ENCODE peak calls at places on chromosomes 11 and 22, in six cellular contexts. One of them, this sample, is unnamed.

GRCh38 chr11:100830295-100830694 is 143.2 kb downstream of the ARHGAP42 start:
- DNase-seq in HFFc6: no peak
- DNase-seq in stimulated activated CD8-positive, alpha-beta memory T cell treated with anti-CD3 and anti-CD28 coated beads, Interleukin-2, amount 100 ng/mL, for 1 hour: no peak
- DNase-seq in astrocyte: peak
- DNase-seq in cardiac fibroblast: no peak
- DNase-seq in type B pancreatic cell: no peak
- DNase-seq in this sample: no peak

GRCh38 chr22:41561788-41562187 is 978 bp downstream of the CSDC2 start:
- DNase-seq in type B pancreatic cell: no peak
- DNase-seq in HFFc6: no peak
- DNase-seq in stimulated activated CD8-positive, alpha-beta memory T cell treated with anti-CD3 and anti-CD28 coated beads, Interleukin-2, amount 100 ng/mL, for 1 hour: no peak
- DNase-seq in cardiac fibroblast: no peak
- DNase-seq in astrocyte: no peak
- DNase-seq in this sample: no peak

GRCh38 chr22:35664955-35665577 is 16.8 kb downstream of the APOL6 start:
- DNase-seq in HFFc6: no peak
- DNase-seq in cardiac fibroblast: no peak
- DNase-seq in type B pancreatic cell: no peak
- DNase-seq in astrocyte: no peak
- DNase-seq in stimulated activated CD8-positive, alpha-beta memory T cell treated with anti-CD3 and anti-CD28 coated beads, Interleukin-2, amount 100 ng/mL, for 1 hour: no peak
- DNase-seq in this sample: no peak

GRCh38 chr11:10592331-10592730 is 23.9 kb upstream of the LYVE1 start:
- DNase-seq in astrocyte: peak
- DNase-seq in stimulated activated CD8-positive, alpha-beta memory T cell treated with anti-CD3 and anti-CD28 coated beads, Interleukin-2, amount 100 ng/mL, for 1 hour: no peak
- DNase-seq in HFFc6: peak
- DNase-seq in type B pancreatic cell: no peak
- DNase-seq in cardiac fibroblast: peak
- DNase-seq in this sample: peak

GRCh38 chr11:86116386-86116726 is 47.5 kb upstream of the PICALM start:
- DNase-seq in type B pancreatic cell: no peak
- DNase-seq in HFFc6: peak
- DNase-seq in astrocyte: peak
- DNase-seq in stimulated activated CD8-positive, alpha-beta memory T cell treated with anti-CD3 and anti-CD28 coated beads, Interleukin-2, amount 100 ng/mL, for 1 hour: no peak
- DNase-seq in cardiac fibroblast: peak
- DNase-seq in this sample: peak

GRCh38 chr11:117809236-117810055 is 12.4 kb upstream of the DSCAML1 start:
- DNase-seq in astrocyte: no peak
- DNase-seq in cardiac fibroblast: peak
- DNase-seq in stimulated activated CD8-positive, alpha-beta memory T cell treated with anti-CD3 and anti-CD28 coated beads, Interleukin-2, amount 100 ng/mL, for 1 hour: no peak
- DNase-seq in type B pancreatic cell: no peak
- DNase-seq in HFFc6: peak
- DNase-seq in this sample: peak

GRCh38 chr11:111097191-111097590 is 148.3 kb upstream of the POU2AF2 start:
- DNase-seq in stimulated activated CD8-positive, alpha-beta memory T cell treated with anti-CD3 and anti-CD28 coated beads, Interleukin-2, amount 100 ng/mL, for 1 hour: no peak
- DNase-seq in cardiac fibroblast: peak
- DNase-seq in astrocyte: no peak
- DNase-seq in HFFc6: no peak
- DNase-seq in type B pancreatic cell: no peak
- DNase-seq in this sample: peak

GRCh38 chr22:47645450-47645914 is 883.0 kb downstream of the TBC1D22A start:
- DNase-seq in HFFc6: no peak
- DNase-seq in astrocyte: no peak
- DNase-seq in stimulated activated CD8-positive, alpha-beta memory T cell treated with anti-CD3 and anti-CD28 coated beads, Interleukin-2, amount 100 ng/mL, for 1 hour: no peak
- DNase-seq in cardiac fibroblast: peak
- DNase-seq in type B pancreatic cell: no peak
- DNase-seq in this sample: no peak

GRCh38 chr11:110479445-110480101 is 49.8 kb downstream of the FDX1 start:
- DNase-seq in astrocyte: peak
- DNase-seq in stimulated activated CD8-positive, alpha-beta memory T cell treated with anti-CD3 and anti-CD28 coated beads, Interleukin-2, amount 100 ng/mL, for 1 hour: no peak
- DNase-seq in HFFc6: no peak
- DNase-seq in cardiac fibroblast: peak
- DNase-seq in type B pancreatic cell: no peak
- DNase-seq in this sample: peak

GRCh38 chr11:29135504-29135903 is 881.3 kb downstream of the KCNA4 start:
- DNase-seq in cardiac fibroblast: peak
- DNase-seq in astrocyte: peak
- DNase-seq in HFFc6: peak
- DNase-seq in stimulated activated CD8-positive, alpha-beta memory T cell treated with anti-CD3 and anti-CD28 coated beads, Interleukin-2, amount 100 ng/mL, for 1 hour: no peak
- DNase-seq in type B pancreatic cell: no peak
- DNase-seq in this sample: no peak

GRCh38 chr22:43560651-43561050 is 148.8 kb downstream of the MPPED1 start:
- DNase-seq in HFFc6: no peak
- DNase-seq in type B pancreatic cell: no peak
- DNase-seq in cardiac fibroblast: no peak
- DNase-seq in astrocyte: no peak
- DNase-seq in stimulated activated CD8-positive, alpha-beta memory T cell treated with anti-CD3 and anti-CD28 coated beads, Interleukin-2, amount 100 ng/mL, for 1 hour: no peak
- DNase-seq in this sample: no peak

GRCh38 chr11:112718483-112718882 is 242.7 kb upstream of the NCAM1 start:
- DNase-seq in stimulated activated CD8-positive, alpha-beta memory T cell treated with anti-CD3 and anti-CD28 coated beads, Interleukin-2, amount 100 ng/mL, for 1 hour: no peak
- DNase-seq in astrocyte: no peak
- DNase-seq in type B pancreatic cell: no peak
- DNase-seq in HFFc6: no peak
- DNase-seq in cardiac fibroblast: no peak
- DNase-seq in this sample: no peak

GRCh38 chr11:625636-626319 is 1.0 kb upstream of the CDHR5 start:
- DNase-seq in cardiac fibroblast: no peak
- DNase-seq in astrocyte: no peak
- DNase-seq in type B pancreatic cell: no peak
- DNase-seq in stimulated activated CD8-positive, alpha-beta memory T cell treated with anti-CD3 and anti-CD28 coated beads, Interleukin-2, amount 100 ng/mL, for 1 hour: no peak
- DNase-seq in HFFc6: no peak
- DNase-seq in this sample: no peak

GRCh38 chr11:121070951-121071350 is 30.1 kb upstream of the TECTA start:
- DNase-seq in cardiac fibroblast: no peak
- DNase-seq in stimulated activated CD8-positive, alpha-beta memory T cell treated with anti-CD3 and anti-CD28 coated beads, Interleukin-2, amount 100 ng/mL, for 1 hour: no peak
- DNase-seq in astrocyte: no peak
- DNase-seq in type B pancreatic cell: no peak
- DNase-seq in HFFc6: no peak
- DNase-seq in this sample: no peak

GRCh38 chr22:38454361-38455062 is 487 bp downstream of the KCNJ4 start:
- DNase-seq in cardiac fibroblast: no peak
- DNase-seq in stimulated activated CD8-positive, alpha-beta memory T cell treated with anti-CD3 and anti-CD28 coated beads, Interleukin-2, amount 100 ng/mL, for 1 hour: no peak
- DNase-seq in type B pancreatic cell: no peak
- DNase-seq in HFFc6: no peak
- DNase-seq in astrocyte: no peak
- DNase-seq in this sample: no peak

GRCh38 chr11:18046116-18046777 is at the start of gene TPH1:
- DNase-seq in astrocyte: peak
- DNase-seq in type B pancreatic cell: peak
- DNase-seq in HFFc6: peak
- DNase-seq in cardiac fibroblast: peak
- DNase-seq in stimulated activated CD8-positive, alpha-beta memory T cell treated with anti-CD3 and anti-CD28 coated beads, Interleukin-2, amount 100 ng/mL, for 1 hour: no peak
- DNase-seq in this sample: peak

GRCh38 chr11:76369406-76369805 is 11.5 kb downstream of the THAP12 start:
- DNase-seq in stimulated activated CD8-positive, alpha-beta memory T cell treated with anti-CD3 and anti-CD28 coated beads, Interleukin-2, amount 100 ng/mL, for 1 hour: no peak
- DNase-seq in HFFc6: no peak
- DNase-seq in type B pancreatic cell: no peak
- DNase-seq in astrocyte: no peak
- DNase-seq in cardiac fibroblast: no peak
- DNase-seq in this sample: no peak

GRCh38 chr11:64078905-64079304 is 43.2 kb downstream of the FLRT1 start:
- DNase-seq in astrocyte: no peak
- DNase-seq in HFFc6: no peak
- DNase-seq in cardiac fibroblast: no peak
- DNase-seq in stimulated activated CD8-positive, alpha-beta memory T cell treated with anti-CD3 and anti-CD28 coated beads, Interleukin-2, amount 100 ng/mL, for 1 hour: no peak
- DNase-seq in type B pancreatic cell: no peak
- DNase-seq in this sample: no peak

GRCh38 chr11:28702871-28703270 is 594.7 kb downstream of the METTL15 start:
- DNase-seq in cardiac fibroblast: no peak
- DNase-seq in stimulated activated CD8-positive, alpha-beta memory T cell treated with anti-CD3 and anti-CD28 coated beads, Interleukin-2, amount 100 ng/mL, for 1 hour: no peak
- DNase-seq in HFFc6: no peak
- DNase-seq in type B pancreatic cell: no peak
- DNase-seq in astrocyte: no peak
- DNase-seq in this sample: no peak

GRCh38 chr22:20002661-20003060 is 14.0 kb downstream of the ARVCF start:
- DNase-seq in cardiac fibroblast: no peak
- DNase-seq in HFFc6: no peak
- DNase-seq in astrocyte: no peak
- DNase-seq in stimulated activated CD8-positive, alpha-beta memory T cell treated with anti-CD3 and anti-CD28 coated beads, Interleukin-2, amount 100 ng/mL, for 1 hour: no peak
- DNase-seq in type B pancreatic cell: no peak
- DNase-seq in this sample: no peak

GRCh38 chr11:122441702-122442092 is 213.8 kb upstream of the UBASH3B start:
- DNase-seq in stimulated activated CD8-positive, alpha-beta memory T cell treated with anti-CD3 and anti-CD28 coated beads, Interleukin-2, amount 100 ng/mL, for 1 hour: no peak
- DNase-seq in cardiac fibroblast: no peak
- DNase-seq in type B pancreatic cell: no peak
- DNase-seq in astrocyte: no peak
- DNase-seq in HFFc6: no peak
- DNase-seq in this sample: no peak

GRCh38 chr22:25754527-25755202 is 12.7 kb downstream of the MYO18B start:
- DNase-seq in stimulated activated CD8-positive, alpha-beta memory T cell treated with anti-CD3 and anti-CD28 coated beads, Interleukin-2, amount 100 ng/mL, for 1 hour: no peak
- DNase-seq in cardiac fibroblast: peak
- DNase-seq in astrocyte: peak
- DNase-seq in HFFc6: no peak
- DNase-seq in type B pancreatic cell: no peak
- DNase-seq in this sample: peak

GRCh38 chr11:60563553-60564235 is 48.5 kb downstream of the MS4A13 start:
- DNase-seq in stimulated activated CD8-positive, alpha-beta memory T cell treated with anti-CD3 and anti-CD28 coated beads, Interleukin-2, amount 100 ng/mL, for 1 hour: no peak
- DNase-seq in cardiac fibroblast: peak
- DNase-seq in type B pancreatic cell: no peak
- DNase-seq in HFFc6: no peak
- DNase-seq in astrocyte: no peak
- DNase-seq in this sample: peak

This sample was measured in MCF 10A.